ENCODE peak calls at places on chromosome 11, in ten cellular contexts. A is heart right ventricle, V is glutamatergic neuron, C is GM13976, H is A549, X is fibroblast of lung, N is colonic mucosa, L is GM23338, W is AG09319, S is BJ. Q is an unnamed sample.

GRCh38 chr11:126185200-126186030 is 26.0 kb downstream of the RPUSD4 start:
- DNase-seq in A (no peak), V (no peak), C (no peak), H (no peak), X (no peak), N (no peak), L (peak), W (no peak), S (no peak), Q (no peak)

GRCh38 chr11:111918390-111919256 is at the start of gene C11orf52:
- DNase-seq in A (peak), V (no peak), C (no peak), H (no peak), X (no peak), N (peak), L (peak), W (no peak), S (no peak), Q (peak)

GRCh38 chr11:11579012-11579755 is 42.6 kb downstream of the GALNT18 start:
- DNase-seq in A (no peak), V (no peak), C (no peak), H (no peak), X (no peak), N (no peak), L (no peak), W (no peak), S (no peak), Q (no peak)

GRCh38 chr11:110907629-110908028 is 195.4 kb upstream of the ARHGAP20 start:
- DNase-seq in A (no peak), V (no peak), C (no peak), H (peak), X (peak), N (peak), L (no peak), W (peak), S (peak), Q (peak)

GRCh38 chr11:122285021-122285420 is 169.0 kb upstream of the BLID start:
- DNase-seq in A (no peak), V (no peak), C (no peak), H (no peak), X (peak), N (no peak), L (no peak), W (no peak), S (no peak), Q (no peak)

GRCh38 chr11:119339581-119340334 is 925 bp downstream of the C1QTNF5 start:
- DNase-seq in A (peak), V (peak), C (peak), H (no peak), X (peak), N (peak), L (peak), W (no peak), S (no peak), Q (peak)

GRCh38 chr11:95700471-95700817 is 89.1 kb downstream of the FAM76B start:
- DNase-seq in A (no peak), V (no peak), C (no peak), H (no peak), X (no peak), N (no peak), L (no peak), W (no peak), S (no peak), Q (no peak)

GRCh38 chr11:8266246-8267241 is 2.9 kb upstream of the LMO1 start:
- DNase-seq in A (no peak), V (no peak), C (no peak), H (no peak), X (no peak), N (no peak), L (no peak), W (no peak), S (no peak), Q (no peak)

GRCh38 chr11:134248910-134249480 is 4.2 kb downstream of the THYN1 start:
- DNase-seq in A (no peak), V (no peak), C (no peak), H (no peak), X (no peak), N (no peak), L (no peak), W (no peak), S (no peak), Q (no peak)

GRCh38 chr11:441418-442274 is at the start of gene ANO9:
- DNase-seq in A (no peak), V (no peak), C (peak), H (no peak), X (no peak), N (peak), L (peak), W (no peak), S (no peak), Q (peak)

GRCh38 chr11:62974848-62975522 is 9.8 kb downstream of the SLC22A6 start:
- DNase-seq in A (peak), V (peak), C (no peak), H (peak), X (no peak), N (peak), L (peak), W (no peak), S (no peak), Q (peak)
- TF ChIP-seq CTCF in A (peak), V (no peak), C (peak), H (peak), X (no peak), N (peak), L (peak), W (peak), S (peak), Q (peak)

GRCh38 chr11:69643646-69644045 is 2.7 kb downstream of the CCND1 start:
- DNase-seq in A (no peak), V (no peak), C (no peak), H (no peak), X (no peak), N (no peak), L (no peak), W (no peak), S (no peak), Q (no peak)

GRCh38 chr11:69642913-69643632 is 2.1 kb downstream of the CCND1 start:
- DNase-seq in A (peak), V (peak), C (peak), H (peak), X (peak), N (peak), L (peak), W (peak), S (no peak), Q (peak)

GRCh38 chr11:69645801-69646492 is 5.0 kb downstream of the CCND1 start:
- DNase-seq in A (no peak), V (no peak), C (no peak), H (no peak), X (no peak), N (no peak), L (no peak), W (no peak), S (no peak), Q (no peak)

GRCh38 chr11:69644962-69645675 is 4.2 kb downstream of the CCND1 start:
- DNase-seq in A (no peak), V (no peak), C (no peak), H (no peak), X (no peak), N (no peak), L (no peak), W (no peak), S (no peak), Q (no peak)

GRCh38 chr11:69644071-69644961 is 3.4 kb downstream of the CCND1 start:
- DNase-seq in A (peak), V (no peak), C (no peak), H (peak), X (peak), N (peak), L (no peak), W (peak), S (peak), Q (peak)
- TF ChIP-seq CTCF in A (peak), V (no peak), C (no peak), H (peak), X (peak), N (no peak), L (peak), W (peak), S (peak), Q (no peak)

DNA sequence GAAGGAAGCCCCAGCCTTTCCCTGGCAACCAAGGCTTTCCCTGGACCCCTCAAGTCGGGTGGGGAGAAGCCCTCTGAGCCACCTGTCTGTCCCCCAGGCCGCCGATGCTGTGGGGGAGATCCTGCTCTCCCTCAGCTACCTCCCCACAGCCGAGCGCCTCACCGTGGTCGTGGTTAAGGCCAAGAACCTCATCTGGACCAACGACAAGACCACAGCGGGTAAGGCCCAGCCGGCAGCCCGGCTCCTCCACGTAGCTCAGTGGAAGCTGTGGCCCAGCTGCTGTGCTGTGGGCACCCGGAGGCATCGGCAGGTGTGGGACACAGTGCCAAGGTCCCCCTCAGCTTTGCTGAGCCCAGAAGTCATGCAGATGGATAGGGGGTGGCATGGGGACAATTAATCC is 12.2 kb upstream of the RHOD start:
- DNase-seq in A (no peak), V (no peak), C (no peak), H (no peak), X (no peak), N (no peak), L (no peak), W (no peak), S (no peak), Q (no peak)
- TF ChIP-seq CTCF in A (no peak), V (no peak), C (peak), H (no peak), X (no peak), N (no peak), L (peak), W (no peak), S (no peak), Q (no peak)

GRCh38 chr11:70511345-70511744 is 113.0 kb downstream of the CTTN start:
- DNase-seq in A (no peak), V (no peak), C (no peak), H (no peak), X (no peak), N (no peak), L (peak), W (no peak), S (no peak), Q (no peak)
- TF ChIP-seq CTCF in A (no peak), V (peak), C (no peak), H (no peak), X (no peak), N (no peak), L (peak), W (no peak), S (no peak), Q (no peak)

GRCh38 chr11:62001450-62002178 is 34.2 kb upstream of the FTH1 start:
- DNase-seq in A (no peak), V (no peak), C (no peak), H (peak), X (peak), N (peak), L (no peak), W (no peak), S (no peak), Q (peak)
- TF ChIP-seq CTCF in A (no peak), V (no peak), C (no peak), H (no peak), X (no peak), N (no peak), L (no peak), W (no peak), S (no peak), Q (no peak)

GRCh38 chr11:101436511-101437142 is 147.2 kb downstream of the TRPC6 start:
- DNase-seq in A (peak), V (peak), C (peak), H (peak), X (peak), N (peak), L (peak), W (no peak), S (no peak), Q (peak)

GRCh38 chr11:101441747-101442146 is 142.1 kb downstream of the TRPC6 start:
- DNase-seq in A (peak), V (no peak), C (no peak), H (no peak), X (no peak), N (no peak), L (no peak), W (no peak), S (no peak), Q (peak)

GRCh38 chr11:101442171-101442570 is 141.6 kb downstream of the TRPC6 start:
- DNase-seq in A (no peak), V (no peak), C (no peak), H (no peak), X (peak), N (no peak), L (no peak), W (no peak), S (peak), Q (no peak)

GRCh38 chr11:101438126-101438525 is 145.7 kb downstream of the TRPC6 start:
- DNase-seq in A (no peak), V (no peak), C (no peak), H (no peak), X (no peak), N (no peak), L (no peak), W (no peak), S (no peak), Q (no peak)

GRCh38 chr11:101439488-101439887 is 144.3 kb downstream of the TRPC6 start:
- DNase-seq in A (no peak), V (no peak), C (no peak), H (no peak), X (no peak), N (no peak), L (peak), W (no peak), S (no peak), Q (no peak)
- TF ChIP-seq CTCF in A (no peak), V (no peak), C (no peak), H (no peak), X (no peak), N (no peak), L (peak), W (no peak), S (no peak), Q (no peak)